ENCODE peak calls at places on chromosomes 11 and 22, in four cellular contexts. A is globus pallidus; Z is activated gamma-delta T cell treated with anti-CD3 and anti-CD28 coated beads, Interleukin-2, amount 50 U/mL, for 16 hours; V is NCI-H1105 treated with DMSO at 0.1 percent for 48 hours. B is an unnamed sample.

GRCh38 chr11:36149538-36150242 is 139.5 kb downstream of the COMMD9 start:
- DNase-seq in A (no peak), Z (no peak), V (no peak), B (no peak)

GRCh38 chr22:38952382-38952993 is 4.9 kb upstream of the APOBEC3A start:
- DNase-seq in A (no peak), Z (no peak), V (no peak), B (no peak)

GRCh38 chr11:117572671-117573070 is 224.3 kb downstream of the DSCAML1 start:
- DNase-seq in A (no peak), Z (no peak), V (no peak), B (no peak)

GRCh38 chr11:61966673-61967176 is 709 bp downstream of the FTH1 start:
- DNase-seq in A (peak; percentile 29), Z (peak; percentile 9), V (no peak), B (no peak)

GRCh38 chr11:72483412-72484186 is 49.3 kb upstream of the CLPB start:
- DNase-seq in A (peak; percentile 8), Z (no peak), V (no peak), B (no peak)

GRCh38 chr11:38274031-38274430 is 1676.0 kb upstream of the RAG2 start:
- DNase-seq in A (no peak), Z (no peak), V (no peak), B (no peak)

GRCh38 chr11:1830500-1831223 is 4.1 kb upstream of the SYT8 start:
- DNase-seq in A (no peak), Z (no peak), V (peak; percentile 53), B (no peak)

GRCh38 chr11:73916435-73916834 is 34.4 kb upstream of the DNAJB13 start:
- DNase-seq in A (no peak), Z (no peak), V (no peak), B (no peak)

GRCh38 chr11:47430524-47430923 is 4.3 kb upstream of the PSMC3 start:
- DNase-seq in A (no peak), Z (no peak), V (no peak), B (no peak)

GRCh38 chr11:128905345-128906184 is 14.4 kb downstream of the KCNJ5 start:
- DNase-seq in A (no peak), Z (no peak), V (peak; percentile 71), B (no peak)

GRCh38 chr22:49099496-49100124 is 728.1 kb downstream of the BRD1 start:
- DNase-seq in A (no peak), Z (no peak), V (no peak), B (no peak)

GRCh38 chr22:50729391-50730012 is 8.5 kb upstream of the ACR start:
- DNase-seq in A (no peak), Z (no peak), V (peak; percentile 21), B (no peak)

GRCh38 chr11:57422669-57423068 is 4.3 kb downstream of the SLC43A3 start:
- DNase-seq in A (no peak), Z (no peak), V (no peak), B (no peak)

GRCh38 chr11:69122642-69123431 is 32.9 kb upstream of the SMIM38 start:
- DNase-seq in A (no peak), Z (peak; percentile 35), V (no peak), B (no peak)

GRCh38 chr22:38947321-38948112 is 9.9 kb upstream of the APOBEC3A start:
- DNase-seq in A (no peak), Z (no peak), V (no peak), B (no peak)

GRCh38 chr11:125995313-125995712 is 49.5 kb downstream of the VSIG10L2 start:
- DNase-seq in A (no peak), Z (no peak), V (no peak), B (no peak)

GRCh38 chr22:44448271-44448780 is 49.7 kb downstream of the RTL6 start:
- DNase-seq in A (no peak), Z (no peak), V (no peak), B (no peak)

GRCh38 chr11:65503923-65504670 is 5.3 kb downstream of the MALAT1 start:
- DNase-seq in A (peak; percentile 64), Z (no peak), V (peak; percentile 18), B (no peak)

GRCh38 chr11:74948546-74948897 is 369 bp downstream of the XRRA1 start:
- DNase-seq in A (no peak), Z (no peak), V (peak; percentile 53), B (no peak)

GRCh38 chr11:18853086-18853720 is 61.6 kb upstream of the PTPN5 start:
- DNase-seq in A (no peak), Z (no peak), V (peak; percentile 53), B (no peak)

GRCh38 chr11:76436020-76436419 is 8.8 kb upstream of the EMSY start:
- DNase-seq in A (no peak), Z (no peak), V (no peak), B (no peak)

GRCh38 chr11:2136209-2136951 is 2.8 kb downstream of the IGF2 start:
- DNase-seq in A (no peak), Z (no peak), V (no peak), B (no peak)

B was measured in memory B cell.